ENCODE peak calls at places on chromosomes 16 and 17, in five cellular contexts. R is AG04450, Y is lower leg skin, M is astrocyte of the spinal cord, J is tibial nerve. V is an unnamed sample.

GRCh38 chr17:19558946-19559345 is 25.3 kb downstream of the SLC47A1 start:
- DNase-seq in J (no peak), R (no peak), M (no peak), Y (no peak), V (no peak)

GRCh38 chr16:67326472-67327309 is at the start of the genes KCTD19 and LRRC36:
- DNase-seq in Y (no peak), R (no peak), J (peak; percentile 21), M (peak; percentile 20), V (no peak)

GRCh38 chr17:35390663-35391062 is 17.2 kb upstream of the SLFN11 start:
- DNase-seq in Y (no peak), J (no peak), M (no peak), R (no peak), V (no peak)

GRCh38 chr16:50585331-50585776 is 37.2 kb downstream of the NKD1 start:
- DNase-seq in Y (peak; percentile 44), M (no peak), R (no peak), J (peak; percentile 28), V (no peak)

GRCh38 chr16:11020792-11021440 is 76.6 kb downstream of the CLEC16A start:
- DNase-seq in Y (no peak), R (no peak), M (no peak), J (no peak), V (no peak)

GRCh38 chr17:16474012-16474725 is 17.8 kb downstream of the LRRC75A start:
- DNase-seq in R (no peak), M (no peak), J (no peak), Y (no peak), V (no peak)

GRCh38 chr17:75110307-75110937 is 653 bp downstream of the ARMC7 start:
- DNase-seq in J (no peak), R (no peak), Y (no peak), M (no peak), V (no peak)

GRCh38 chr17:76927577-76927976 is 59.4 kb downstream of the MGAT5B start:
- DNase-seq in R (no peak), M (no peak), J (no peak), Y (no peak), V (no peak)

GRCh38 chr17:55285340-55286301 is 20.9 kb downstream of the HLF start:
- DNase-seq in M (peak; percentile 81), R (no peak), Y (peak; percentile 92), J (peak; percentile 95), V (no peak)

GRCh38 chr17:69874220-69874670 is 200.8 kb upstream of the KCNJ16 start:
- DNase-seq in M (peak; percentile 77), J (no peak), R (no peak), Y (no peak), V (peak; percentile 45)

GRCh38 chr16:31055613-31056012 is 18.4 kb downstream of the ZNF668 start:
- DNase-seq in Y (no peak), J (no peak), M (no peak), R (no peak), V (no peak)

GRCh38 chr17:4690745-4691144 is 13.2 kb downstream of the PELP1 start:
- DNase-seq in M (no peak), R (no peak), J (no peak), Y (no peak), V (no peak)

GRCh38 chr16:84675423-84675822 is 24.4 kb upstream of the USP10 start:
- DNase-seq in R (no peak), Y (no peak), M (no peak), J (no peak), V (no peak)

GRCh38 chr16:77599793-77600415 is 122.4 kb upstream of the NUDT7 start:
- DNase-seq in R (no peak), M (peak; percentile 50), Y (no peak), J (peak; percentile 46), V (no peak)
- TF ChIP-seq CTCF in R (peak; percentile 71), M (peak; percentile 94), Y (no peak), J (peak; percentile 20), V (peak; percentile 97)

DNA sequence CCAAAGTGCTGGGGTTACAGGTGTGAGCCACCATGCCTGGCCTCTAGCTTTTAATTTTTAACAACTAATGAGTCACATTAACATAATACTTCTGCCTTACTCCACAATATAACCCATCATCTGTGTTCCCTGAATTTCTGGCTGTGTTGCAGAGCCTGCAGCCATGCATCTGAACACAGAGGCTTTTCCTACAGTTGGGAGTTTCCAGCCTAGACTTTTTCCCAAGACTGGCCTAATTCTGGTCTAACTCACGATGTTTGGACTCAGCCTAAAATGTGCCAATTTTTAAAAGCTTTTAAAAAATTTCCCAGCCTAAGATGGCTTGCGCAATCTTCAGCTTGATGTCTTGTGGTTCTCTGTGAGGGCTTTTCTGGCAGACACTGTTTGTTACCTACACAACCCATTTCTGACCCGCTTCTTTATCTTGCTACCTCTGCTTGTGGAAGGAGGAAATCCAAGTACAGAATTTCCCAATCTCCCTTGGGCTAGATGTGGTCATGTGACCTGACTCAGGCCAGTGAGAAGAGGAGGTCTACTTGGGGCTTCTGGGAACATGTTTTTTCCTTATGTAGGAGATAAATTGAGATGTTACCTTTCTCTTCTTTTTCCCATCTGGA is 72.7 kb upstream of the GAS7 start:
- DNase-seq in J (no peak), M (no peak), Y (no peak), R (no peak), V (no peak)
- H3K4me3 ChIP-seq in J (no peak overlapping the region), M (no peak overlapping the region), Y (no peak overlapping the region), R (no peak overlapping the region), V (no peak overlapping the region)

GRCh38 chr16:72018470-72018869 is 9.9 kb downstream of the DHODH start:
- DNase-seq in R (no peak), M (no peak), J (no peak), Y (no peak), V (no peak)
- TF ChIP-seq CTCF in R (no peak), M (no peak), J (no peak), Y (no peak), V (no peak)

DNA sequence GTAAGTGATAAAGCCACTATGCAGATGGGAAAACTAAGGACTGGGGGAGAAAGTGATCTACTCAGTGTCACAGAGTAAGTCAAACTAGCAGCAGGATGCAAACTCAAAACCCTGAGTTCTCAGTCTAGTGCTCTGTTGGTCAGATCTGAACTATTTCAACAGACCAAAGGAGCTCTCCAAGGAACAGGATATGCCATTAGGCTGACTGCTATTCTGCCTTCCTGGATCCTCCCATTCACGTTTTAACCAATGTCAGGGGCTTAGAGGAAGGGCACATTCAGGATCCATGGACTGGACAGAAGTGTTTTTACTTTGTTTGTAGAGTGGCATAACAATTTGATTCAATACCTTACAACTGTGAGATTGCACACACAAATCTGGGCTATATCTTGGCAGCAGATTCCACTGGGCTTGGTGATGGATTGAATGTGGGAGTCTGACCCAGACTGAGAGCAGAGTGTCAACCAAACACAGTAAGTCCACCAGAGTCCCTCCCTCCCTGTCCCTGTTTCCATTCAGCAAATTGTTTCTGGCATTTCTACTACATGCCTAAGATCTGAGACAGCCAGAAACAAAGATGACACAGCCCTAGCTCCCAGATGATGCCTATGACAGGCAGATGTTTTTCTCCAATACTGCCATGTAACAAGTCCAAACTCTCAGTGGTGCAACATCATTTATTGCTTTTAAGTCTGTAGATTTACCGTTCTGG is 337.8 kb upstream of the CDH5 start:
- DNase-seq in R (peak; percentile 42), M (peak; percentile 60), J (peak; percentile 45), Y (peak; percentile 64), V (no peak)
- H3K4me3 ChIP-seq in R (no peak overlapping the region), M (no peak overlapping the region), J (no peak overlapping the region), Y (no peak overlapping the region), V (no peak overlapping the region)

DNA sequence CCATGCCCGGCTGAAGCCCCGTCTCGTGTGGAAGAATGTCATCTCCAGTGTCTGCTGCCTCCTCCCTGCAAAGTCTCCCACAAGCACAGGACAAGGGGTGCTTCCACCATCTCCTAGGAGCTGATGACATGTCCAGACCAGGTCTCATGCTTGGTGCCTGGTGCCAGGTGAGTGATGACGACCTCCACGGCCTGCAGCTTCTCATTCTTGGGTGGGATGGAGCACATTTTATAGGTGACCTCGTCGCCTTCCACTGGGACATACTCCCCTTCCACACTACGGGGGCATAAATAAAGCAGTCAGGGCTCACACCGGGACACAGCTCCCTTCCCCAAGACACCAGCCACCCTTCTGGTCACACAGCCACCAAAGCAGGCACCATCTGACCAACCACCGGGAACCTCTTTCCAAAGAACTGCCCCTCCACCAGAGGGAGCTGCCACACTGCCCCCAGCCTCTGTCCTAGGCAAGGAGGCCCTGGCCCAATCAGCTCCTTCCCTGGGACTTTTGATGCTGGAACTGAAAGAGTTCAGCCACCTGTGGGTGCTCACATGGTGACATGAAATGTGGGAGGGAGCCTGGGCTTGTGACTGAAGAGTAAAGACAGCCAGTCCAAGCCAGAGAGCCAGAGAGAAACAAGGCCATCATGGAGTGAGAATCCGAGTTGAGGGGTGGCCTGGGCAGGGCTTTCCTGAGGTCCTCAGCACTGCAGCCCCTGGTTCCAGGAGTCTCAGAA is 13.6 kb downstream of the CARHSP1 start:
- DNase-seq in J (no peak), R (no peak), M (no peak), Y (no peak), V (no peak)
- TF ChIP-seq CTCF in J (no peak), R (peak; percentile 28), M (peak; percentile 5), Y (no peak), V (peak; percentile 39)

GRCh38 chr16:89052191-89052787 is 41.4 kb upstream of the ACSF3 start:
- DNase-seq in Y (no peak), M (no peak), R (no peak), J (no peak), V (no peak)

GRCh38 chr16:89051521-89052166 is 42.0 kb upstream of the ACSF3 start:
- DNase-seq in R (no peak), M (no peak), Y (no peak), J (no peak), V (no peak)

GRCh38 chr16:89049484-89050118 is 44.1 kb upstream of the ACSF3 start:
- DNase-seq in R (no peak), M (no peak), J (no peak), Y (no peak), V (no peak)

GRCh38 chr16:89050119-89050867 is 43.4 kb upstream of the ACSF3 start:
- DNase-seq in Y (no peak), J (no peak), R (no peak), M (no peak), V (no peak)

DNA sequence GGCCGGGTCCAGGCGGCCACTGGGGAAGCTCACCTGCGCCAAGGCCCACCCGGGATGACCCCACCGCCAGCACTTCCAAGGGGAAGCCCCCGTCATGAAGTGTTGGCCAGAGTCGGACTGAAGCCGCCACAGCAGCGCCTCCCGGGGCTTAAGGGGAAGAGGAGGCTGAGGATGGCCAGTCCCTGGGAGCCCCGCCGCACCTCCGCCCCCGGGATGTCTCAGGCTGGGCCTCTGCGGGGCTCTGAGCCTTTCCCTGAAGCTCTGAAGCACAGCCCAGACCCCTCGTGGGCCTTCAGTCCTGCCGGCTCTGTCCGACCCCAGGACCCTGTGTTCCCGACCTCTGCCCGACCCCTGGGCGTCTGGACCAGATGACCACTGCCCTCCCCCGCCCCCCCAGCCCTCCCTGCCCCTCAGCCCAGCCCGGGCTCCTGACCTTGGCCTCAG is 42.8 kb upstream of the ACSF3 start:
- DNase-seq in Y (no peak), M (no peak), J (no peak), R (no peak), V (no peak)
- H3K4me3 ChIP-seq in Y (no peak overlapping the region), M (no peak overlapping the region), J (no peak overlapping the region), R (no peak overlapping the region), V (no peak overlapping the region)

DNA sequence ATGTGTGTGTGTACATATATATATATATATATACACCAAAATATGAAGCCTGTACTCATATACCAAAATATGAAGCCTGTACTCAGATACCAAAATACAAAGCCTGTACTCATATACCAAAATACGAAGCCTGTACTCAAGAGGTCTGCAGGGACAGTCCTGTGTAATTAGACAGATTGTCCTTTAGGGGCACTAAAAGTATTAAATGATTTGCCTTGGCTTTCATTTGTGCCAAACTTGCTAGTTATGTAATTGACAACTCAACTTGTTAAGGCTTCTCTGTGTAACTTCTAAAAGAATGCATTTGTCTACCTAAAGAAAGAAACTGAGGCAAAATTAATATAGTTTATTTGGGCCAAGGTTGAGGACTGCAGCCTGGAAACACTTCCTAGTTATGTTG is 30.8 kb upstream of the DHX40 start:
- DNase-seq in R (no peak), M (no peak), J (no peak), Y (no peak), V (no peak)
- TF ChIP-seq CTCF in R (peak; percentile 12), M (no peak), J (no peak), Y (no peak), V (peak; percentile 8)

GRCh38 chr16:980595-980854 is 1.0 kb upstream of the SOX8 start:
- DNase-seq in R (no peak), Y (no peak), J (no peak), M (no peak), V (no peak)
- H3K4me3 ChIP-seq in R (no peak overlapping the region), Y (peak overlapping the region; percentile 42), J (peak overlapping the region; percentile 65), M (no peak overlapping the region), V (peak overlapping the region; percentile 11)